ENCODE peak calls at places on chromosomes 3 and 15, in nine cellular contexts. One of them, this sample, is unnamed.
A peak's percentile ranks its signal among the peaks of the same experiment; 100 is the strongest.

GRCh38 chr3:170768334-170768801 is 101.6 kb downstream of the RPL22L1 start:
- DNase-seq in Daoy: peak; percentile 70
- DNase-seq in CD8-positive, alpha-beta memory T cell: no peak
- DNase-seq in left lobe of liver: no peak
- DNase-seq in activated gamma-delta T cell treated with anti-CD3 and anti-CD28 coated beads, Interleukin-2, amount 50 U/mL, for 16 hours: no peak
- DNase-seq in activated T-helper 1 cell treated with Interleukin-2 at 50 U/mL for 16 hours: no peak
- DNase-seq in cerebellum: peak; percentile 2
- DNase-seq in AML-193: no peak
- DNase-seq in dermis microvascular lymphatic vessel endothelial cell: no peak
- DNase-seq in this sample: no peak

GRCh38 chr15:55915221-55915620 is 78.2 kb downstream of the NEDD4 start:
- DNase-seq in Daoy: no peak
- DNase-seq in CD8-positive, alpha-beta memory T cell: no peak
- DNase-seq in left lobe of liver: no peak
- DNase-seq in activated gamma-delta T cell treated with anti-CD3 and anti-CD28 coated beads, Interleukin-2, amount 50 U/mL, for 16 hours: no peak
- DNase-seq in activated T-helper 1 cell treated with Interleukin-2 at 50 U/mL for 16 hours: no peak
- DNase-seq in cerebellum: no peak
- DNase-seq in AML-193: no peak
- DNase-seq in dermis microvascular lymphatic vessel endothelial cell: no peak
- DNase-seq in this sample: no peak

GRCh38 chr3:173096994-173097785 is 43.8 kb downstream of the SPATA16 start:
- DNase-seq in Daoy: peak; percentile 37
- DNase-seq in CD8-positive, alpha-beta memory T cell: no peak
- DNase-seq in left lobe of liver: no peak
- DNase-seq in activated gamma-delta T cell treated with anti-CD3 and anti-CD28 coated beads, Interleukin-2, amount 50 U/mL, for 16 hours: no peak
- DNase-seq in activated T-helper 1 cell treated with Interleukin-2 at 50 U/mL for 16 hours: no peak
- DNase-seq in cerebellum: no peak
- DNase-seq in AML-193: no peak
- DNase-seq in dermis microvascular lymphatic vessel endothelial cell: no peak
- DNase-seq in this sample: peak; percentile 88

GRCh38 chr15:26891448-26891881 is 24.6 kb downstream of the GABRA5 start:
- DNase-seq in Daoy: peak; percentile 82
- DNase-seq in CD8-positive, alpha-beta memory T cell: no peak
- DNase-seq in left lobe of liver: peak; percentile 53
- DNase-seq in activated gamma-delta T cell treated with anti-CD3 and anti-CD28 coated beads, Interleukin-2, amount 50 U/mL, for 16 hours: no peak
- DNase-seq in activated T-helper 1 cell treated with Interleukin-2 at 50 U/mL for 16 hours: no peak
- DNase-seq in cerebellum: peak; percentile 67
- DNase-seq in AML-193: peak; percentile 3
- DNase-seq in dermis microvascular lymphatic vessel endothelial cell: peak; percentile 38
- DNase-seq in this sample: peak; percentile 36

GRCh38 chr3:78029775-78030174 is 989.9 kb downstream of the ROBO2 start:
- DNase-seq in Daoy: no peak
- DNase-seq in CD8-positive, alpha-beta memory T cell: no peak
- DNase-seq in left lobe of liver: no peak
- DNase-seq in activated gamma-delta T cell treated with anti-CD3 and anti-CD28 coated beads, Interleukin-2, amount 50 U/mL, for 16 hours: no peak
- DNase-seq in activated T-helper 1 cell treated with Interleukin-2 at 50 U/mL for 16 hours: no peak
- DNase-seq in cerebellum: no peak
- DNase-seq in AML-193: no peak
- DNase-seq in dermis microvascular lymphatic vessel endothelial cell: no peak
- DNase-seq in this sample: no peak

GRCh38 chr15:69616558-69616957 is 163.9 kb downstream of the RPLP1 start:
- DNase-seq in Daoy: no peak
- DNase-seq in CD8-positive, alpha-beta memory T cell: no peak
- DNase-seq in left lobe of liver: no peak
- DNase-seq in activated gamma-delta T cell treated with anti-CD3 and anti-CD28 coated beads, Interleukin-2, amount 50 U/mL, for 16 hours: no peak
- DNase-seq in activated T-helper 1 cell treated with Interleukin-2 at 50 U/mL for 16 hours: no peak
- DNase-seq in cerebellum: no peak
- DNase-seq in AML-193: no peak
- DNase-seq in dermis microvascular lymphatic vessel endothelial cell: no peak
- DNase-seq in this sample: peak; percentile 29

GRCh38 chr3:123670743-123671142 is 85.9 kb upstream of the HACD2 start:
- DNase-seq in Daoy: no peak
- DNase-seq in CD8-positive, alpha-beta memory T cell: no peak
- DNase-seq in left lobe of liver: no peak
- DNase-seq in activated gamma-delta T cell treated with anti-CD3 and anti-CD28 coated beads, Interleukin-2, amount 50 U/mL, for 16 hours: no peak
- DNase-seq in activated T-helper 1 cell treated with Interleukin-2 at 50 U/mL for 16 hours: no peak
- DNase-seq in cerebellum: no peak
- DNase-seq in AML-193: no peak
- DNase-seq in dermis microvascular lymphatic vessel endothelial cell: no peak
- DNase-seq in this sample: no peak

GRCh38 chr15:77333166-77333565 is 86.7 kb downstream of the PEAK1 start:
- DNase-seq in Daoy: no peak
- DNase-seq in CD8-positive, alpha-beta memory T cell: no peak
- DNase-seq in left lobe of liver: no peak
- DNase-seq in activated gamma-delta T cell treated with anti-CD3 and anti-CD28 coated beads, Interleukin-2, amount 50 U/mL, for 16 hours: no peak
- DNase-seq in activated T-helper 1 cell treated with Interleukin-2 at 50 U/mL for 16 hours: no peak
- DNase-seq in cerebellum: no peak
- DNase-seq in AML-193: no peak
- DNase-seq in dermis microvascular lymphatic vessel endothelial cell: no peak
- DNase-seq in this sample: no peak

GRCh38 chr15:29046281-29046810 is 160.6 kb downstream of the APBA2 start:
- DNase-seq in Daoy: no peak
- DNase-seq in CD8-positive, alpha-beta memory T cell: no peak
- DNase-seq in left lobe of liver: no peak
- DNase-seq in activated gamma-delta T cell treated with anti-CD3 and anti-CD28 coated beads, Interleukin-2, amount 50 U/mL, for 16 hours: no peak
- DNase-seq in activated T-helper 1 cell treated with Interleukin-2 at 50 U/mL for 16 hours: no peak
- DNase-seq in cerebellum: no peak
- DNase-seq in AML-193: no peak
- DNase-seq in dermis microvascular lymphatic vessel endothelial cell: no peak
- DNase-seq in this sample: no peak

GRCh38 chr3:55511895-55512585 is 24.9 kb upstream of the WNT5A start:
- DNase-seq in Daoy: no peak
- DNase-seq in CD8-positive, alpha-beta memory T cell: no peak
- DNase-seq in left lobe of liver: no peak
- DNase-seq in activated gamma-delta T cell treated with anti-CD3 and anti-CD28 coated beads, Interleukin-2, amount 50 U/mL, for 16 hours: no peak
- DNase-seq in activated T-helper 1 cell treated with Interleukin-2 at 50 U/mL for 16 hours: no peak
- DNase-seq in cerebellum: no peak
- DNase-seq in AML-193: no peak
- DNase-seq in dermis microvascular lymphatic vessel endothelial cell: no peak
- DNase-seq in this sample: peak; percentile 15

GRCh38 chr3:94413721-94414106 is 350.9 kb downstream of the NSUN3 start:
- DNase-seq in Daoy: no peak
- DNase-seq in CD8-positive, alpha-beta memory T cell: no peak
- DNase-seq in left lobe of liver: no peak
- DNase-seq in activated gamma-delta T cell treated with anti-CD3 and anti-CD28 coated beads, Interleukin-2, amount 50 U/mL, for 16 hours: no peak
- DNase-seq in activated T-helper 1 cell treated with Interleukin-2 at 50 U/mL for 16 hours: no peak
- DNase-seq in cerebellum: no peak
- DNase-seq in AML-193: no peak
- DNase-seq in dermis microvascular lymphatic vessel endothelial cell: no peak
- DNase-seq in this sample: no peak

GRCh38 chr15:68209735-68210408 is 4.7 kb upstream of the CALML4 start:
- DNase-seq in Daoy: peak; percentile 44
- DNase-seq in CD8-positive, alpha-beta memory T cell: no peak
- DNase-seq in left lobe of liver: no peak
- DNase-seq in activated gamma-delta T cell treated with anti-CD3 and anti-CD28 coated beads, Interleukin-2, amount 50 U/mL, for 16 hours: no peak
- DNase-seq in activated T-helper 1 cell treated with Interleukin-2 at 50 U/mL for 16 hours: no peak
- DNase-seq in cerebellum: no peak
- DNase-seq in AML-193: no peak
- DNase-seq in dermis microvascular lymphatic vessel endothelial cell: no peak
- DNase-seq in this sample: no peak

GRCh38 chr3:13189639-13190375 is 116.6 kb upstream of the IQSEC1 start:
- DNase-seq in Daoy: peak; percentile 66
- DNase-seq in CD8-positive, alpha-beta memory T cell: no peak
- DNase-seq in left lobe of liver: no peak
- DNase-seq in activated gamma-delta T cell treated with anti-CD3 and anti-CD28 coated beads, Interleukin-2, amount 50 U/mL, for 16 hours: no peak
- DNase-seq in activated T-helper 1 cell treated with Interleukin-2 at 50 U/mL for 16 hours: no peak
- DNase-seq in cerebellum: no peak
- DNase-seq in AML-193: peak; percentile 58
- DNase-seq in dermis microvascular lymphatic vessel endothelial cell: peak; percentile 85
- DNase-seq in this sample: peak; percentile 55

GRCh38 chr3:69189487-69189886 is 67.1 kb upstream of the LMOD3 start:
- DNase-seq in Daoy: no peak
- DNase-seq in CD8-positive, alpha-beta memory T cell: no peak
- DNase-seq in left lobe of liver: no peak
- DNase-seq in activated gamma-delta T cell treated with anti-CD3 and anti-CD28 coated beads, Interleukin-2, amount 50 U/mL, for 16 hours: no peak
- DNase-seq in activated T-helper 1 cell treated with Interleukin-2 at 50 U/mL for 16 hours: no peak
- DNase-seq in cerebellum: no peak
- DNase-seq in AML-193: no peak
- DNase-seq in dermis microvascular lymphatic vessel endothelial cell: no peak
- DNase-seq in this sample: no peak

GRCh38 chr3:10757021-10757820 is 58.8 kb upstream of the SLC6A11 start:
- DNase-seq in Daoy: peak; percentile 70
- DNase-seq in CD8-positive, alpha-beta memory T cell: no peak
- DNase-seq in left lobe of liver: no peak
- DNase-seq in activated gamma-delta T cell treated with anti-CD3 and anti-CD28 coated beads, Interleukin-2, amount 50 U/mL, for 16 hours: no peak
- DNase-seq in activated T-helper 1 cell treated with Interleukin-2 at 50 U/mL for 16 hours: no peak
- DNase-seq in cerebellum: no peak
- DNase-seq in AML-193: no peak
- DNase-seq in dermis microvascular lymphatic vessel endothelial cell: no peak
- DNase-seq in this sample: no peak

GRCh38 chr3:52703356-52703755 is 2.2 kb downstream of the GLT8D1 start:
- DNase-seq in Daoy: no peak
- DNase-seq in CD8-positive, alpha-beta memory T cell: no peak
- DNase-seq in left lobe of liver: no peak
- DNase-seq in activated gamma-delta T cell treated with anti-CD3 and anti-CD28 coated beads, Interleukin-2, amount 50 U/mL, for 16 hours: no peak
- DNase-seq in activated T-helper 1 cell treated with Interleukin-2 at 50 U/mL for 16 hours: no peak
- DNase-seq in cerebellum: no peak
- DNase-seq in AML-193: no peak
- DNase-seq in dermis microvascular lymphatic vessel endothelial cell: no peak
- DNase-seq in this sample: no peak

GRCh38 chr15:58049520-58050227 is 15.8 kb downstream of the ALDH1A2 start:
- DNase-seq in Daoy: no peak
- DNase-seq in CD8-positive, alpha-beta memory T cell: no peak
- DNase-seq in left lobe of liver: no peak
- DNase-seq in activated gamma-delta T cell treated with anti-CD3 and anti-CD28 coated beads, Interleukin-2, amount 50 U/mL, for 16 hours: no peak
- DNase-seq in activated T-helper 1 cell treated with Interleukin-2 at 50 U/mL for 16 hours: no peak
- DNase-seq in cerebellum: no peak
- DNase-seq in AML-193: no peak
- DNase-seq in dermis microvascular lymphatic vessel endothelial cell: no peak
- DNase-seq in this sample: no peak

GRCh38 chr3:19717736-19718135 is 216.3 kb downstream of the EFHB start:
- DNase-seq in Daoy: no peak
- DNase-seq in CD8-positive, alpha-beta memory T cell: no peak
- DNase-seq in left lobe of liver: no peak
- DNase-seq in activated gamma-delta T cell treated with anti-CD3 and anti-CD28 coated beads, Interleukin-2, amount 50 U/mL, for 16 hours: no peak
- DNase-seq in activated T-helper 1 cell treated with Interleukin-2 at 50 U/mL for 16 hours: no peak
- DNase-seq in cerebellum: no peak
- DNase-seq in AML-193: no peak
- DNase-seq in dermis microvascular lymphatic vessel endothelial cell: no peak
- DNase-seq in this sample: no peak

GRCh38 chr3:23676093-23676492 is 129.7 kb upstream of the UBE2E1 start:
- DNase-seq in Daoy: no peak
- DNase-seq in CD8-positive, alpha-beta memory T cell: no peak
- DNase-seq in left lobe of liver: no peak
- DNase-seq in activated gamma-delta T cell treated with anti-CD3 and anti-CD28 coated beads, Interleukin-2, amount 50 U/mL, for 16 hours: no peak
- DNase-seq in activated T-helper 1 cell treated with Interleukin-2 at 50 U/mL for 16 hours: no peak
- DNase-seq in cerebellum: no peak
- DNase-seq in AML-193: no peak
- DNase-seq in dermis microvascular lymphatic vessel endothelial cell: no peak
- DNase-seq in this sample: no peak

GRCh38 chr15:40739854-40740253 is 15.2 kb downstream of the RMDN3 start:
- DNase-seq in Daoy: no peak
- DNase-seq in CD8-positive, alpha-beta memory T cell: no peak
- DNase-seq in left lobe of liver: no peak
- DNase-seq in activated gamma-delta T cell treated with anti-CD3 and anti-CD28 coated beads, Interleukin-2, amount 50 U/mL, for 16 hours: no peak
- DNase-seq in activated T-helper 1 cell treated with Interleukin-2 at 50 U/mL for 16 hours: no peak
- DNase-seq in cerebellum: no peak
- DNase-seq in AML-193: no peak
- DNase-seq in dermis microvascular lymphatic vessel endothelial cell: no peak
- DNase-seq in this sample: no peak

GRCh38 chr3:124846189-124846588 is 41.0 kb downstream of the ITGB5 start:
- DNase-seq in Daoy: peak; percentile 51
- DNase-seq in CD8-positive, alpha-beta memory T cell: no peak
- DNase-seq in left lobe of liver: peak; percentile 43
- DNase-seq in activated gamma-delta T cell treated with anti-CD3 and anti-CD28 coated beads, Interleukin-2, amount 50 U/mL, for 16 hours: no peak
- DNase-seq in activated T-helper 1 cell treated with Interleukin-2 at 50 U/mL for 16 hours: no peak
- DNase-seq in cerebellum: no peak
- DNase-seq in AML-193: no peak
- DNase-seq in dermis microvascular lymphatic vessel endothelial cell: no peak
- DNase-seq in this sample: no peak